ENCODE peak calls at places on chromosomes 7 and 10, in nine cellular contexts. S, Z, W, E, V, X, K, H and C are unnamed samples.

GRCh38 chr7:66146701-66147100 is 32.1 kb downstream of the CRCP start:
- DNase-seq in Z (no peak), X (peak; percentile 89), H (no peak), K (no peak), E (no peak), V (no peak), W (no peak), S (peak; percentile 63), C (peak; percentile 44)

GRCh38 chr10:36621346-36621745 is 504.1 kb upstream of the ANKRD30A start:
- DNase-seq in S (peak; percentile 63), E (no peak), Z (no peak), X (no peak), V (no peak), H (no peak), K (no peak), W (no peak), C (no peak)

GRCh38 chr7:77331938-77332695 is 84.0 kb downstream of the GSAP start:
- DNase-seq in K (no peak), Z (peak; percentile 85), H (peak; percentile 60), W (peak; percentile 82), E (peak; percentile 90), S (peak; percentile 92), X (peak; percentile 37), V (peak; percentile 74), C (peak; percentile 81)

GRCh38 chr7:5278781-5279180 is 4.0 kb upstream of the SLC29A4 start:
- DNase-seq in H (no peak), E (no peak), V (no peak), Z (no peak), X (no peak), W (no peak), K (no peak), S (no peak), C (no peak)

GRCh38 chr7:95324396-95324795 is at the start of gene PON1:
- DNase-seq in Z (no peak), X (no peak), S (no peak), H (no peak), E (no peak), K (no peak), V (no peak), W (peak; percentile 69), C (no peak)

GRCh38 chr10:27816305-27816704 is 70.7 kb upstream of the MKX start:
- DNase-seq in V (no peak), K (no peak), S (no peak), Z (no peak), X (no peak), W (no peak), H (no peak), E (no peak), C (no peak)

GRCh38 chr10:119807960-119808697 is 64.5 kb downstream of the MCMBP start:
- DNase-seq in X (no peak), S (peak; percentile 93), K (no peak), E (peak; percentile 3), V (no peak), W (no peak), H (no peak), Z (no peak), C (peak; percentile 61)

GRCh38 chr7:50359995-50360925 is 55.7 kb downstream of the IKZF1 start:
- DNase-seq in E (peak; percentile 13), Z (no peak), W (no peak), K (peak; percentile 77), X (no peak), S (no peak), H (no peak), V (no peak), C (no peak)

GRCh38 chr10:93180402-93181040 is 106.8 kb downstream of the CYP26A1 start:
- DNase-seq in E (no peak), S (peak; percentile 7), Z (no peak), W (no peak), V (no peak), H (peak; percentile 5), K (no peak), X (no peak), C (no peak)

GRCh38 chr10:5556576-5556975 is 31.8 kb downstream of the CALML3 start:
- DNase-seq in W (no peak), H (no peak), K (no peak), Z (peak; percentile 22), E (no peak), S (no peak), V (no peak), X (no peak), C (no peak)

GRCh38 chr7:45057853-45058252 is 30.9 kb downstream of the NACAD start:
- DNase-seq in Z (no peak), E (peak; percentile 20), V (no peak), S (no peak), W (no peak), K (no peak), H (no peak), X (no peak), C (no peak)

GRCh38 chr10:102831322-102832071 is 5.7 kb downstream of the CYP17A1 start:
- DNase-seq in X (no peak), V (no peak), H (no peak), K (no peak), W (no peak), E (no peak), S (peak; percentile 39), Z (no peak), C (peak; percentile 20)

GRCh38 chr10:33274096-33274785 is 60.2 kb downstream of the NRP1 start:
- DNase-seq in K (no peak), H (no peak), W (no peak), E (no peak), V (no peak), S (no peak), Z (no peak), X (no peak), C (peak; percentile 21)

GRCh38 chr7:153381275-153382119 is 621.9 kb downstream of the ACTR3B start:
- DNase-seq in W (peak; percentile 37), H (no peak), Z (peak; percentile 37), K (no peak), X (no peak), V (peak; percentile 15), E (no peak), S (no peak), C (no peak)

GRCh38 chr10:58189269-58189668 is 78.4 kb downstream of the IPMK start:
- DNase-seq in W (no peak), X (no peak), S (peak; percentile 76), E (peak; percentile 44), K (no peak), H (no peak), V (no peak), Z (peak; percentile 18), C (no peak)

GRCh38 chr7:142528608-142529408 is 220.5 kb upstream of the PRSS1 start:
- DNase-seq in S (no peak), K (no peak), Z (no peak), H (no peak), V (no peak), X (no peak), W (peak; percentile 45), E (no peak), C (no peak)

GRCh38 chr7:97064972-97065587 is 40.4 kb upstream of the DLX5 start:
- DNase-seq in E (peak; percentile 67), X (peak; percentile 19), H (no peak), K (no peak), V (peak; percentile 37), S (peak; percentile 58), Z (peak; percentile 69), W (peak; percentile 82), C (peak; percentile 35)
- TF ChIP-seq CTCF in E (peak; percentile 70), X (peak; percentile 63), H (peak; percentile 48), K (peak; percentile 77), V (peak; percentile 76), S (peak; percentile 59), Z (peak; percentile 73), W (peak; percentile 79), C (peak; percentile 86)

GRCh38 chr10:133247681-133248333 is 10.2 kb downstream of the VENTX start:
- DNase-seq in V (no peak), H (no peak), E (no peak), X (no peak), W (no peak), S (no peak), K (no peak), Z (no peak), C (no peak)

GRCh38 chr10:133249975-133250754 is 12.5 kb downstream of the VENTX start:
- DNase-seq in H (no peak), V (no peak), S (no peak), K (no peak), Z (no peak), W (no peak), E (no peak), X (no peak), C (no peak)

GRCh38 chr10:133251388-133252222 is 13.9 kb downstream of the VENTX start:
- DNase-seq in K (no peak), V (no peak), W (no peak), Z (no peak), E (no peak), H (no peak), X (no peak), S (no peak), C (no peak)

GRCh38 chr10:133248334-133248715 is 10.7 kb downstream of the VENTX start:
- DNase-seq in X (no peak), V (no peak), Z (no peak), S (no peak), K (no peak), W (no peak), H (no peak), E (no peak), C (no peak)

GRCh38 chr10:133249094-133249780 is 11.6 kb downstream of the VENTX start:
- DNase-seq in Z (no peak), V (no peak), X (no peak), W (no peak), K (no peak), E (no peak), H (no peak), S (no peak), C (no peak)
- TF ChIP-seq CTCF in Z (no peak), V (no peak), X (no peak), W (no peak), K (no peak), E (no peak), H (no peak), S (no peak), C (no peak)

GRCh38 chr7:90705391-90706066 is 109.4 kb downstream of the CDK14 start:
- DNase-seq in X (no peak), K (no peak), H (no peak), V (no peak), E (no peak), Z (peak; percentile 59), S (no peak), W (no peak), C (no peak)
- TF ChIP-seq CTCF in X (no peak), K (no peak), H (no peak), V (no peak), E (no peak), Z (no peak), S (no peak), W (no peak), C (no peak)

DNA sequence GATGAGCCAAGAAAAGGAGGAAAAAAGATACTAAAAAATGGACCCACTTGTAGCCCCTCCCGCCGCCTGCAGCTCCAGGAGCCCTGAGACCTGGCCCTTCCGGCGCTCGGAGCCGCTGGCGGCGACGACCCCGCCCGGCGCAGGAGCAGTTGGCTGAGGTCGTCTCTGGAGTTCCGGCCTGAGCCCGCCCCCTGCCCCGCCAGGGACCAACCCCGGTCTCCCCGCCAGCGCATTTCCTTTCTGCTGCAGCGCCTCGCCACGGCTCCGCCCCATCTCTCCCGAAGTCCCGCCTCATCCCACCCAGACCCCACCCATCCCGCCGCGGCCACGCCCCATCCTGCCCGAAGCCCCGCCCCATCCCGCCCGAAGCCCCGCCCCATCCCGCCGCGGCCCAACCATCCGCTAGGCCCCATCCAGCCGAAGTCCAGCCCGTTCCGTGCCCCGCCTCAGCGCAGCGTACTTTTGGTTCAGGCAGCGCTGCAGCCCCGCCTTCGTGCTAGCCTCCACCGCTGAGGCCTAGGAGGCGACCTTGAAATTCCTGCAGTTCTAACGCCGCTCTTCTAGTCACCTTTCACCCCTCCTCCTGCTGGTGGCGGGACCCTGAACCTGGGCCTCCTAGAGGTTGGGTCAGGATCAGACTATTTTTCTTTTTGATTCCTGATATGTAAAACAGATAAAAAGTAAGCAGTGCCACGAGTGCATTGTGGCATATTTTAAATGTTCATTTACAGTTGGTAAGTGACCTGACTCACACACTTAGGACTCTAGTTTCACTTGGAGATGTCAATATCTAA is at the start of gene STN1:
- DNase-seq in V (peak; percentile 94), H (peak; percentile 91), X (peak; percentile 51), S (peak; percentile 96), Z (peak; percentile 98), E (peak; percentile 94), K (peak; percentile 96), W (peak; percentile 99), C (peak; percentile 96)
- TF ChIP-seq CTCF in V (no peak), H (peak; percentile 24), X (no peak), S (peak; percentile 13), Z (no peak), E (no peak), K (peak; percentile 20), W (peak; percentile 30), C (peak; percentile 45)